ENCODE peak calls at places on chromosomes 16 and 17, in six cellular contexts. D is prostate gland; Z is CD8-positive, alpha-beta T cell; E is mesenchymal stem cell; Q is uterus; R is sigmoid colon. S is an unnamed sample.

GRCh38 chr17:77424585-77425344 is 284.0 kb downstream of the SEC14L1 start:
- DNase-seq in E (peak), D (no peak), R (peak), Z (no peak), Q (peak), S (peak)

GRCh38 chr16:74607967-74608356 is 1.0 kb upstream of the GLG1 start:
- DNase-seq in Z (no peak), D (no peak), R (no peak), Q (no peak), E (no peak), S (no peak)

GRCh38 chr17:40577611-40578065 is 12.4 kb upstream of the CCR7 start:
- DNase-seq in Q (no peak), E (no peak), D (no peak), Z (no peak), R (no peak), S (no peak)

GRCh38 chr16:85302018-85302847 is 190.0 kb upstream of the CIBAR2 start:
- DNase-seq in Z (no peak), D (no peak), E (peak), Q (peak), R (no peak), S (no peak)

GRCh38 chr16:77062878-77063566 is 128.0 kb upstream of the MON1B start:
- DNase-seq in D (no peak), Q (no peak), R (peak), Z (no peak), E (peak), S (no peak)

GRCh38 chr16:57377080-57377841 is 5.0 kb downstream of the CX3CL1 start:
- DNase-seq in R (no peak), E (peak), D (no peak), Z (no peak), Q (no peak), S (no peak)

GRCh38 chr16:893360-893759 is 77.4 kb downstream of the LMF1 start:
- DNase-seq in D (no peak), E (no peak), Q (no peak), R (no peak), Z (no peak), S (no peak)

GRCh38 chr17:63442549-63443035 is 3.5 kb downstream of the CYB561 start:
- DNase-seq in Z (no peak), R (no peak), E (no peak), Q (no peak), D (no peak), S (no peak)

GRCh38 chr17:19313746-19314651 is 48.5 kb downstream of the B9D1 start:
- DNase-seq in R (peak), Q (no peak), E (no peak), Z (no peak), D (no peak), S (no peak)

GRCh38 chr16:1275791-1276579 is 20.1 kb downstream of the TPSD1 start:
- DNase-seq in Q (no peak), E (no peak), R (no peak), D (no peak), Z (no peak), S (no peak)

GRCh38 chr17:74641224-74641948 is 17.8 kb upstream of the CD300E start:
- DNase-seq in Q (no peak), R (no peak), D (no peak), E (no peak), Z (no peak), S (no peak)

GRCh38 chr16:86585821-86586611 is 7.7 kb downstream of the FOXL1 start:
- DNase-seq in E (peak), D (no peak), Z (no peak), Q (no peak), R (no peak), S (no peak)

GRCh38 chr16:87457051-87457611 is 35.7 kb downstream of the ZCCHC14 start:
- DNase-seq in D (no peak), E (peak), R (no peak), Z (no peak), Q (no peak), S (no peak)

GRCh38 chr17:81976332-81977210 is 858 bp upstream of the ASPSCR1 start:
- DNase-seq in E (peak), D (no peak), Z (no peak), R (no peak), Q (peak), S (no peak)

GRCh38 chr16:377419-377951 is 4.3 kb downstream of the PGAP6 start:
- DNase-seq in Q (no peak), D (no peak), Z (no peak), R (no peak), E (no peak), S (no peak)

GRCh38 chr17:82003411-82004381 is 19.0 kb downstream of the CENPX start:
- DNase-seq in R (peak), Z (no peak), E (peak), Q (peak), D (no peak), S (peak)

GRCh38 chr17:61442878-61443474 is 9.2 kb upstream of the TBX4 start:
- DNase-seq in Q (no peak), D (no peak), E (no peak), Z (no peak), R (no peak), S (no peak)

GRCh38 chr16:951660-952301 is 19.0 kb downstream of the LMF1 start:
- DNase-seq in D (no peak), R (no peak), Q (no peak), Z (no peak), E (no peak), S (no peak)

GRCh38 chr16:12228607-12229499 is 252.3 kb downstream of the SNX29 start:
- DNase-seq in E (peak), R (no peak), Z (no peak), D (peak), Q (peak), S (peak)

GRCh38 chr16:7313170-7313569 is 19.5 kb upstream of the RBFOX1 start:
- DNase-seq in E (no peak), R (no peak), Z (no peak), Q (no peak), D (no peak), S (no peak)

GRCh38 chr17:79531191-79531590 is 79.7 kb downstream of the RBFOX3 start:
- DNase-seq in E (no peak), R (no peak), Z (no peak), Q (no peak), D (no peak), S (no peak)

GRCh38 chr17:80624864-80625263 is 80.2 kb downstream of the RPTOR start:
- DNase-seq in E (no peak), Z (no peak), R (no peak), Q (no peak), D (no peak), S (no peak)

GRCh38 chr17:80625627-80626026 is 81.0 kb downstream of the RPTOR start:
- DNase-seq in Z (no peak), R (no peak), E (no peak), Q (no peak), D (no peak), S (no peak)

GRCh38 chr17:80621335-80622169 is 76.9 kb downstream of the RPTOR start:
- DNase-seq in Z (no peak), R (no peak), E (no peak), D (no peak), Q (no peak), S (no peak)

GRCh38 chr17:80619535-80620235 is 75.0 kb downstream of the RPTOR start:
- DNase-seq in Z (no peak), R (no peak), D (no peak), E (no peak), Q (no peak), S (no peak)

GRCh38 chr17:80622170-80622466 is 77.5 kb downstream of the RPTOR start:
- DNase-seq in Z (no peak), E (no peak), R (no peak), Q (no peak), D (no peak), S (no peak)
- H3K27ac ChIP-seq in Z (no peak), E (no peak), R (no peak), Q (no peak), D (no peak), S (no peak)

GRCh38 chr16:14486520-14487303 is 143.3 kb downstream of the PARN start:
- DNase-seq in Q (peak), Z (no peak), R (peak), E (peak), D (peak), S (peak)
- H3K4me3 ChIP-seq in Q (peak), Z (no peak), R (peak), E (no peak), D (no peak), S (peak)

DNA sequence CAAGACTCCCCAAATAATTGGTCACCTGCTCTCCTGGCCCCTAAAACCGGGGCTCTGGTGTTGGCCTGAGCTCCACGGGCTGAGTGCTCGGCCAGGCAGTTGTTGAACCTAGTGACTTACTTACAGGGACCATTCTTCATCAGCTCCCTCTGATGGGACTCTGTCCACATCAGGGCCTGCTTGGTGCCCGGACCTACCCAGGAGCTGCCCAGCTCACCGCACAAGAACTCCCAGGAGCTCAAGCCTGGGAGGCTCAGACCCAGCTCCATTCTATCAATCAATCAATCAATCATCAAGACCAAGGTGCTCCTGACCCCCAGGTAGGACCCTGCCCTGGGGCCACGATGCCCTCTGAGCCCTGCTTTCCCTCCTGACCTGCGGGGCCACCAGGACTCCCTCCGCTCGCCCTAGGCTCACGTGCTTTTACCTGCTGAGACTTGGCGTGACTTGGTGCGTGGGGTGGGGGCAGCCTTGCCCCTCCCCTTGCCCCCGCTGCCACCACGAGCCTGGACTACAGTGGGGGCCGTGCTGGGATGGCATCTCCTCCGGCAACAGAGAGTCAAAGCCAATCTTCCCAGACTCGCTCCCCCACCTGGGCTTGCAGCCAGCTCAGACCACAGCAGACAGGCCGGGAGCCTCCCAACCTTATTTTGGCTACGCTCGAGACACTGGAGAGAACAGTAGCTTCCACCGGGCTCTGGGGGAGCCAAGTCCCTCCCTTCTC is 15.7 kb downstream of the IL34 start:
- DNase-seq in D (no peak), E (no peak), Z (no peak), R (peak), Q (peak), S (peak)
- H3K27ac ChIP-seq in D (no peak), E (no peak), Z (no peak), R (peak), Q (peak), S (no peak)

DNA sequence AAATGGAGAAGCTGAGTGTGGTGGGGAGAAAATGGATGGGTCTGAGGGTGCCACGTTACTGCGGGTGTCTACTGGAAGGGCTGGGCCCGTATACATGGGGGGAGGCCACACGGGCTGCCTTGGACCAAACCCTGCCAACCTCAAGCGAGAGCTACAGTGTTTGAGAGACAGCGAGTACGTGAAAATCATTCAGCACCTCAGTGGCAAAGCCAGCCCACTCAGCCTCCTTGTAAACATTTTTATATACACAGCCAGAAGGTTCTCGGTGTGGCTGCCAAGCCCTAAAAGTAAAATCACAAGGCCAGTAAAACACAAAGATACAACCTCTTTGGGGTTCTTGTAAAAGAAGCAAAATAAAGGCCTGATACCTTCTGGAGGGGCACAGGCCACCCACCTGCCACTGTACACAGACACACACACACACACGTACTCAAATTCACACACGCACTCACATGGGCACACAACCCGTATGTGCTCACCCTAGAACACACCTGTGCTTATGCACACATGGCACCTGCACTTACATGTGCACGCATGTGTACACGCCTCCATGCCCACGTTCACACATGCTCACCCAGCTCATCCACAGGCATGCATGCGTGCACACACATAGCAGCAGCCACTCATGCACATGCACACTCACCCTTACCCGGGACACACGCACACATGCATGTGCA is 102.8 kb downstream of the GSG1L start:
- DNase-seq in E (no peak), R (peak), Q (no peak), D (peak), Z (no peak), S (no peak)
- H3K4me3 ChIP-seq in E (no peak), R (no peak), Q (no peak), D (no peak), Z (no peak), S (no peak)

S was measured in brain microvascular endothelial cell.